ENCODE peak calls at places on chromosomes 3 and 15, in nine cellular contexts. One of them, this sample, is unnamed.

GRCh38 chr15:41512512-41513281 is 930 bp downstream of the LTK start:
- DNase-seq in upper lobe of left lung: peak
- DNase-seq in RWPE2: no peak
- DNase-seq in CD8-positive, alpha-beta T cell: no peak
- DNase-seq in gastrocnemius medialis: no peak
- DNase-seq in neural progenitor cell: peak
- DNase-seq in H1: no peak
- DNase-seq in colonic mucosa: peak
- DNase-seq in cardiac muscle cell: no peak
- DNase-seq in this sample: no peak

GRCh38 chr15:20645956-20646355 is 104.4 kb upstream of the GOLGA6L6 start:
- DNase-seq in CD8-positive, alpha-beta T cell: no peak
- DNase-seq in cardiac muscle cell: peak
- DNase-seq in RWPE2: no peak
- DNase-seq in colonic mucosa: no peak
- DNase-seq in neural progenitor cell: no peak
- DNase-seq in upper lobe of left lung: peak
- DNase-seq in H1: no peak
- DNase-seq in gastrocnemius medialis: no peak
- DNase-seq in this sample: no peak

GRCh38 chr15:56919708-56920637 is 1.5 kb downstream of the TCF12 start:
- DNase-seq in upper lobe of left lung: peak
- DNase-seq in H1: no peak
- DNase-seq in gastrocnemius medialis: peak
- DNase-seq in CD8-positive, alpha-beta T cell: peak
- DNase-seq in neural progenitor cell: peak
- DNase-seq in cardiac muscle cell: peak
- DNase-seq in colonic mucosa: peak
- DNase-seq in RWPE2: no peak
- DNase-seq in this sample: peak

GRCh38 chr3:52529376-52530333 is 4.0 kb downstream of the NT5DC2 start:
- DNase-seq in RWPE2: no peak
- DNase-seq in cardiac muscle cell: peak
- DNase-seq in H1: no peak
- DNase-seq in colonic mucosa: no peak
- DNase-seq in upper lobe of left lung: peak
- DNase-seq in gastrocnemius medialis: no peak
- DNase-seq in neural progenitor cell: no peak
- DNase-seq in CD8-positive, alpha-beta T cell: no peak
- DNase-seq in this sample: no peak

GRCh38 chr3:69186575-69187093 is 64.2 kb upstream of the LMOD3 start:
- DNase-seq in upper lobe of left lung: no peak
- DNase-seq in colonic mucosa: no peak
- DNase-seq in H1: no peak
- DNase-seq in CD8-positive, alpha-beta T cell: no peak
- DNase-seq in neural progenitor cell: no peak
- DNase-seq in cardiac muscle cell: no peak
- DNase-seq in gastrocnemius medialis: no peak
- DNase-seq in RWPE2: no peak
- DNase-seq in this sample: no peak

GRCh38 chr3:44409640-44410410 is 67.6 kb downstream of the ZNF445 start:
- DNase-seq in gastrocnemius medialis: no peak
- DNase-seq in cardiac muscle cell: no peak
- DNase-seq in neural progenitor cell: no peak
- DNase-seq in upper lobe of left lung: no peak
- DNase-seq in colonic mucosa: no peak
- DNase-seq in RWPE2: no peak
- DNase-seq in H1: no peak
- DNase-seq in CD8-positive, alpha-beta T cell: no peak
- DNase-seq in this sample: no peak

GRCh38 chr15:33215941-33216872 is 21.7 kb upstream of the FMN1 start:
- DNase-seq in RWPE2: no peak
- DNase-seq in CD8-positive, alpha-beta T cell: no peak
- DNase-seq in H1: no peak
- DNase-seq in upper lobe of left lung: no peak
- DNase-seq in colonic mucosa: no peak
- DNase-seq in cardiac muscle cell: peak
- DNase-seq in neural progenitor cell: peak
- DNase-seq in gastrocnemius medialis: no peak
- DNase-seq in this sample: no peak

GRCh38 chr3:149374391-149374790 is 3.1 kb downstream of the TM4SF1 start:
- DNase-seq in neural progenitor cell: no peak
- DNase-seq in cardiac muscle cell: peak
- DNase-seq in colonic mucosa: no peak
- DNase-seq in gastrocnemius medialis: no peak
- DNase-seq in RWPE2: no peak
- DNase-seq in H1: no peak
- DNase-seq in CD8-positive, alpha-beta T cell: no peak
- DNase-seq in upper lobe of left lung: no peak
- DNase-seq in this sample: no peak

GRCh38 chr3:107690522-107691138 is 167.9 kb downstream of the BBX start:
- DNase-seq in H1: no peak
- DNase-seq in neural progenitor cell: peak
- DNase-seq in cardiac muscle cell: peak
- DNase-seq in upper lobe of left lung: no peak
- DNase-seq in CD8-positive, alpha-beta T cell: no peak
- DNase-seq in RWPE2: no peak
- DNase-seq in gastrocnemius medialis: no peak
- DNase-seq in colonic mucosa: no peak
- DNase-seq in this sample: peak

GRCh38 chr3:187955076-187955952 is 198.6 kb upstream of the LPP start:
- DNase-seq in upper lobe of left lung: no peak
- DNase-seq in H1: no peak
- DNase-seq in CD8-positive, alpha-beta T cell: no peak
- DNase-seq in cardiac muscle cell: peak
- DNase-seq in colonic mucosa: peak
- DNase-seq in gastrocnemius medialis: peak
- DNase-seq in neural progenitor cell: no peak
- DNase-seq in RWPE2: no peak
- DNase-seq in this sample: no peak

GRCh38 chr3:123157598-123158287 is 44.0 kb upstream of the SEC22A start:
- DNase-seq in upper lobe of left lung: no peak
- DNase-seq in cardiac muscle cell: no peak
- DNase-seq in gastrocnemius medialis: no peak
- DNase-seq in H1: no peak
- DNase-seq in CD8-positive, alpha-beta T cell: no peak
- DNase-seq in RWPE2: no peak
- DNase-seq in neural progenitor cell: no peak
- DNase-seq in colonic mucosa: peak
- DNase-seq in this sample: no peak

GRCh38 chr3:143307613-143308183 is 188.1 kb downstream of the CHST2 start:
- DNase-seq in cardiac muscle cell: peak
- DNase-seq in H1: no peak
- DNase-seq in colonic mucosa: no peak
- DNase-seq in RWPE2: no peak
- DNase-seq in gastrocnemius medialis: no peak
- DNase-seq in upper lobe of left lung: no peak
- DNase-seq in CD8-positive, alpha-beta T cell: no peak
- DNase-seq in neural progenitor cell: no peak
- DNase-seq in this sample: no peak

GRCh38 chr15:79049416-79049815 is 41.2 kb downstream of the RASGRF1 start:
- DNase-seq in upper lobe of left lung: no peak
- DNase-seq in cardiac muscle cell: no peak
- DNase-seq in gastrocnemius medialis: no peak
- DNase-seq in RWPE2: no peak
- DNase-seq in CD8-positive, alpha-beta T cell: no peak
- DNase-seq in neural progenitor cell: no peak
- DNase-seq in colonic mucosa: no peak
- DNase-seq in H1: no peak
- DNase-seq in this sample: no peak

GRCh38 chr3:126487151-126487771 is 11.6 kb upstream of the ZXDC start:
- DNase-seq in gastrocnemius medialis: no peak
- DNase-seq in cardiac muscle cell: peak
- DNase-seq in CD8-positive, alpha-beta T cell: no peak
- DNase-seq in H1: no peak
- DNase-seq in colonic mucosa: no peak
- DNase-seq in neural progenitor cell: peak
- DNase-seq in RWPE2: no peak
- DNase-seq in upper lobe of left lung: peak
- DNase-seq in this sample: no peak

DNA sequence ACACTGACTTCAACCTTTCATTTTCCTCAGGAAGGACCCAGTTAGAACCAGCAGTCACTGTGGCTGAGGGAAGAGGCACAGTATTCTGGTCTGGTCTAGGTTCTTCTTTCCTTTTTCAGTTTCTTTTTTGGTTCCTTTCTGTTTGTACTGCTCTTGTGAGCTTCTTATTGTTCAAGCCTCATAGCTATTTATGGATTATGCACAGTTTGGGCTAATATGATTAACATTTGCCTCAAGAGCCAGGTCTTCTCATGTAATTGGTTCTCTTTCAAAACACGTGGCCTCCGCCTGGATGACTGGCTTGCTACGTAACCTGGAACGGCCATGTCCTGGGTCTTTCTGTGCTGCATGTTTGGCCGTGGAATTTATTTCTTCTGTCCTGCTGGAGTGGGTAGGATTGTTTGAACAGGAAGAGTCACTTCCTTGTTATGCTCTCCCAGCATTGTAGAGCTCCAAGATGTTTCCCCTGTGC is 43.3 kb downstream of the RBMS3 start:
- DNase-seq in gastrocnemius medialis: peak
- DNase-seq in colonic mucosa: peak
- DNase-seq in H1: no peak
- DNase-seq in upper lobe of left lung: peak
- DNase-seq in neural progenitor cell: no peak
- DNase-seq in CD8-positive, alpha-beta T cell: no peak
- DNase-seq in RWPE2: peak
- DNase-seq in cardiac muscle cell: peak
- DNase-seq in this sample: peak
- H3K4me3 ChIP-seq in gastrocnemius medialis: peak
- H3K4me3 ChIP-seq in colonic mucosa: no peak
- H3K4me3 ChIP-seq in H1: no peak
- H3K4me3 ChIP-seq in upper lobe of left lung: peak
- H3K4me3 ChIP-seq in neural progenitor cell: no peak
- H3K4me3 ChIP-seq in CD8-positive, alpha-beta T cell: no peak
- H3K4me3 ChIP-seq in RWPE2: peak
- H3K4me3 ChIP-seq in cardiac muscle cell: no peak
- H3K4me3 ChIP-seq in this sample: no peak

GRCh38 chr3:124847863-124848262 is 39.3 kb downstream of the ITGB5 start:
- DNase-seq in gastrocnemius medialis: no peak
- DNase-seq in upper lobe of left lung: no peak
- DNase-seq in RWPE2: no peak
- DNase-seq in neural progenitor cell: no peak
- DNase-seq in colonic mucosa: no peak
- DNase-seq in H1: no peak
- DNase-seq in cardiac muscle cell: no peak
- DNase-seq in CD8-positive, alpha-beta T cell: no peak
- DNase-seq in this sample: no peak

GRCh38 chr3:124846189-124846588 is 41.0 kb downstream of the ITGB5 start:
- DNase-seq in upper lobe of left lung: no peak
- DNase-seq in CD8-positive, alpha-beta T cell: no peak
- DNase-seq in colonic mucosa: no peak
- DNase-seq in cardiac muscle cell: peak
- DNase-seq in H1: no peak
- DNase-seq in RWPE2: no peak
- DNase-seq in neural progenitor cell: no peak
- DNase-seq in gastrocnemius medialis: no peak
- DNase-seq in this sample: no peak

GRCh38 chr3:124843068-124843467 is 44.1 kb downstream of the ITGB5 start:
- DNase-seq in upper lobe of left lung: no peak
- DNase-seq in CD8-positive, alpha-beta T cell: no peak
- DNase-seq in cardiac muscle cell: no peak
- DNase-seq in RWPE2: no peak
- DNase-seq in neural progenitor cell: no peak
- DNase-seq in H1: no peak
- DNase-seq in colonic mucosa: no peak
- DNase-seq in gastrocnemius medialis: no peak
- DNase-seq in this sample: no peak

GRCh38 chr3:124843496-124843895 is 43.7 kb downstream of the ITGB5 start:
- DNase-seq in gastrocnemius medialis: no peak
- DNase-seq in upper lobe of left lung: no peak
- DNase-seq in RWPE2: no peak
- DNase-seq in cardiac muscle cell: no peak
- DNase-seq in H1: no peak
- DNase-seq in CD8-positive, alpha-beta T cell: no peak
- DNase-seq in neural progenitor cell: no peak
- DNase-seq in colonic mucosa: no peak
- DNase-seq in this sample: no peak

DNA sequence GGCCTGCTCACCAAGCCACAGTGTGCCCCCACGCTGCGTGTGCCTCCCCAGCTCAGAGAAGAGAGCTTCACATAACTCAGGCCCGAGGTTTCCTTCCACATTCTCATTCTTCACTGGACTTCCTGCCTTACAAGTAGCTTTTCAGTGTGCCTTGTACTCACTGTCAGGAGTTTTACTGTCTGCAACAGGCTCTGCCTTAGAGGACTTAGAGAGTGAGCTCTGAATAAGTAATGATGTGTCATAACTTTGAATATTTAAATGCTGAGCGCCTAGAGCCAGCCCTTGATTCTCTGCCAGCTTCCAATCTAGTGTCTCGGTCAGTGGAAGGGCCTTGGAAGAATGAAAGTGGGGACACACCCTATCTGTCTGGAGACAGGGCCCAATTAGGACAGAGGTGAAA is 41.8 kb downstream of the ITGB5 start:
- DNase-seq in upper lobe of left lung: peak
- DNase-seq in gastrocnemius medialis: peak
- DNase-seq in RWPE2: no peak
- DNase-seq in cardiac muscle cell: peak
- DNase-seq in CD8-positive, alpha-beta T cell: no peak
- DNase-seq in colonic mucosa: peak
- DNase-seq in H1: no peak
- DNase-seq in neural progenitor cell: no peak
- DNase-seq in this sample: peak
- H3K27ac ChIP-seq in upper lobe of left lung: peak
- H3K27ac ChIP-seq in gastrocnemius medialis: peak
- H3K27ac ChIP-seq in RWPE2: peak
- H3K27ac ChIP-seq in cardiac muscle cell: no peak
- H3K27ac ChIP-seq in CD8-positive, alpha-beta T cell: no peak
- H3K27ac ChIP-seq in colonic mucosa: peak
- H3K27ac ChIP-seq in H1: no peak
- H3K27ac ChIP-seq in neural progenitor cell: no peak
- H3K27ac ChIP-seq in this sample: peak

GRCh38 chr15:68408526-68408925 is 23.4 kb downstream of the ITGA11 start:
- DNase-seq in CD8-positive, alpha-beta T cell: no peak
- DNase-seq in neural progenitor cell: no peak
- DNase-seq in gastrocnemius medialis: no peak
- DNase-seq in RWPE2: peak
- DNase-seq in cardiac muscle cell: no peak
- DNase-seq in colonic mucosa: peak
- DNase-seq in H1: no peak
- DNase-seq in upper lobe of left lung: no peak
- DNase-seq in this sample: no peak
- H3K4me3 ChIP-seq in CD8-positive, alpha-beta T cell: no peak
- H3K4me3 ChIP-seq in neural progenitor cell: no peak
- H3K4me3 ChIP-seq in gastrocnemius medialis: no peak
- H3K4me3 ChIP-seq in RWPE2: no peak
- H3K4me3 ChIP-seq in cardiac muscle cell: no peak
- H3K4me3 ChIP-seq in colonic mucosa: no peak
- H3K4me3 ChIP-seq in H1: no peak
- H3K4me3 ChIP-seq in upper lobe of left lung: no peak
- H3K4me3 ChIP-seq in this sample: no peak

DNA sequence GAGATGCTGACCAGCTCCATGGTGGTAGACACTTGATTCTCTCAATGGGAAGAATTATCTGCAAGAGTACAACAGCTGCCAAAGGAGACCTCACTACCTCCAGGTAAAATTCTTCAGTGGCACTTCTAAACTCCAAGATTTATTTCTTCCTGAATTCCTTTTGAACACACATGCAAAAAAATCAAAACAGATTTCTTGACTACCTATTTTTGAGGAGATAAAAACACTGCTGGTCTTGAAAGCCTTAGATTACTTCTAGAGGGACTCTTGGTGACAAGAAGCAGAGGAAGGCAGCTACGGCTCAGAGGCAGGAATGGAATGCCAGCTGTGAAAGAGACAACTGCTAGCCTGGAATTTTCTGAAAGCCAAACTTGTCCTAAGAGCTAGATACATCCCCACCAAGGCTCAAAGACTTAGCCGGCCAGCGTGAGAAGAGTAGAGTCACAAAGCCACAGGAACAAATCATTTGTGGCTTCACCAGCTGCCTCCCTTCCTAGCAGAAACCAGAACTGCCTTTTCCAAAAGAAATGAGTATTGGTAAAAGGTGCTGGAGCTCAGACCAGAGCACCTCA is 32.5 kb downstream of the CLK3 start:
- DNase-seq in upper lobe of left lung: no peak
- DNase-seq in cardiac muscle cell: no peak
- DNase-seq in colonic mucosa: no peak
- DNase-seq in gastrocnemius medialis: no peak
- DNase-seq in RWPE2: no peak
- DNase-seq in CD8-positive, alpha-beta T cell: no peak
- DNase-seq in H1: no peak
- DNase-seq in neural progenitor cell: no peak
- DNase-seq in this sample: no peak
- H3K27ac ChIP-seq in upper lobe of left lung: no peak
- H3K27ac ChIP-seq in cardiac muscle cell: peak
- H3K27ac ChIP-seq in colonic mucosa: no peak
- H3K27ac ChIP-seq in gastrocnemius medialis: no peak
- H3K27ac ChIP-seq in RWPE2: no peak
- H3K27ac ChIP-seq in CD8-positive, alpha-beta T cell: no peak
- H3K27ac ChIP-seq in H1: no peak
- H3K27ac ChIP-seq in neural progenitor cell: no peak
- H3K27ac ChIP-seq in this sample: no peak